ENCODE peak calls at places on chromosomes 3 and 15, in eight cellular contexts. R is HCEC 1CT; X is effector memory CD4-positive, alpha-beta T cell; U is AG08396; K is coronary artery; A is activated T-cell treated with anti-CD3 and anti-CD28 coated beads, Interleukin-2, amount 50 U/mL, for 4 hours; W is stimulated activated CD4-positive, alpha-beta T cell treated with anti-CD3 and anti-CD28 coated beads, Interleukin-15, amount 100 ng/mL, for 1 hour; G is hypothalamus. M is an unnamed sample.

GRCh38 chr3:126551066-126551838 is 7.5 kb downstream of the C3orf22 start:
- DNase-seq in K (peak; percentile 52), G (no peak), W (no peak), X (no peak), U (no peak), R (no peak), A (no peak), M (no peak)

GRCh38 chr3:28286595-28286994 is 45.2 kb downstream of the CMC1 start:
- DNase-seq in U (peak; percentile 20), K (no peak), A (no peak), W (no peak), G (no peak), X (no peak), R (peak; percentile 64), M (peak; percentile 52)

GRCh38 chr3:142993958-142994442 is 7.4 kb upstream of the U2SURP start:
- DNase-seq in X (peak; percentile 44), A (peak; percentile 47), K (no peak), U (peak; percentile 55), G (no peak), W (no peak), R (peak; percentile 65), M (peak; percentile 56)

GRCh38 chr3:179971280-179971679 is 65.5 kb downstream of the PEX5L start:
- DNase-seq in R (peak; percentile 38), G (no peak), K (no peak), A (no peak), X (no peak), W (no peak), U (no peak), M (peak; percentile 70)

GRCh38 chr3:132020058-132020457 is 14.8 kb downstream of the CPNE4 start:
- DNase-seq in G (no peak), R (no peak), W (no peak), A (no peak), U (no peak), K (no peak), X (no peak), M (no peak)

GRCh38 chr15:100220058-100220728 is 121.6 kb downstream of the ADAMTS17 start:
- DNase-seq in A (no peak), K (no peak), U (no peak), X (no peak), R (no peak), G (no peak), W (no peak), M (no peak)

GRCh38 chr15:41895491-41895890 is 1.6 kb upstream of the SPTBN5 start:
- DNase-seq in X (no peak), K (no peak), A (no peak), W (no peak), R (no peak), G (no peak), U (no peak), M (no peak)

GRCh38 chr3:105970283-105970682 is 101.5 kb upstream of the CBLB start:
- DNase-seq in U (peak; percentile 37), G (no peak), X (no peak), R (peak; percentile 41), W (no peak), K (no peak), A (no peak), M (peak; percentile 90)

GRCh38 chr15:82043130-82043673 is 2.6 kb downstream of the MEX3B start:
- DNase-seq in R (no peak), K (no peak), A (no peak), W (no peak), G (no peak), X (no peak), U (no peak), M (no peak)

GRCh38 chr3:54870423-54870822 is 57.4 kb downstream of the LRTM1 start:
- DNase-seq in K (no peak), W (no peak), A (no peak), R (peak; percentile 98), U (peak; percentile 79), G (no peak), X (no peak), M (peak; percentile 70)

GRCh38 chr15:78211189-78211921 is 23.0 kb downstream of the ACSBG1 start:
- DNase-seq in X (no peak), R (no peak), W (no peak), G (no peak), U (no peak), A (no peak), K (peak; percentile 17), M (no peak)

GRCh38 chr15:28786521-28786920 is 61.9 kb downstream of the GOLGA6L7 start:
- DNase-seq in W (no peak), K (no peak), R (no peak), U (no peak), A (no peak), G (no peak), X (no peak), M (peak; percentile 1)

GRCh38 chr15:69813881-69814280 is 283.8 kb downstream of the TLE3 start:
- DNase-seq in R (no peak), U (no peak), W (no peak), K (no peak), G (no peak), X (no peak), A (no peak), M (no peak)

GRCh38 chr3:57952208-57952631 is 56.0 kb upstream of the FLNB start:
- DNase-seq in R (peak; percentile 97), U (peak; percentile 59), W (no peak), G (no peak), K (no peak), A (no peak), X (no peak), M (peak; percentile 51)

GRCh38 chr3:156675744-156676466 is 1.5 kb downstream of the TIPARP start:
- DNase-seq in K (peak; percentile 74), U (peak; percentile 68), X (peak; percentile 6), A (peak; percentile 7), G (no peak), R (peak; percentile 93), W (no peak), M (peak; percentile 94)

GRCh38 chr3:21913791-21914190 is 162.8 kb upstream of the ZNF385D start:
- DNase-seq in W (no peak), R (no peak), A (no peak), G (no peak), X (no peak), K (no peak), U (no peak), M (no peak)

GRCh38 chr15:66936115-66936863 is 129.1 kb upstream of the SMAD3 start:
- DNase-seq in A (no peak), U (peak; percentile 58), X (no peak), W (no peak), K (peak; percentile 72), G (no peak), R (peak; percentile 58), M (no peak)

GRCh38 chr15:58269455-58270414 is 131.6 kb downstream of the AQP9 start:
- DNase-seq in W (no peak), U (peak; percentile 57), K (no peak), G (no peak), X (no peak), R (peak; percentile 56), A (no peak), M (peak; percentile 53)

GRCh38 chr15:93929375-93930094 is 301.8 kb upstream of the MCTP2 start:
- DNase-seq in W (no peak), G (no peak), K (no peak), R (no peak), A (no peak), X (no peak), U (peak; percentile 7), M (peak; percentile 92)

GRCh38 chr15:42387603-42388002 is 28.3 kb downstream of the CAPN3 start:
- DNase-seq in X (no peak), U (no peak), R (no peak), G (no peak), K (no peak), W (no peak), A (no peak), M (no peak)

GRCh38 chr3:112446343-112446742 is 52.9 kb downstream of the BTLA start:
- DNase-seq in X (no peak), K (no peak), U (no peak), R (no peak), G (no peak), W (no peak), A (no peak), M (no peak)

GRCh38 chr15:26772588-26773484 is at the start of gene GABRB3:
- DNase-seq in K (no peak), R (no peak), U (peak; percentile 59), W (no peak), X (no peak), G (peak; percentile 47), A (no peak), M (no peak)

GRCh38 chr15:63833246-63833696 is 477 bp downstream of the HERC1 start:
- DNase-seq in X (peak; percentile 18), K (no peak), U (peak; percentile 75), R (peak; percentile 29), A (peak; percentile 7), G (no peak), W (no peak), M (no peak)

GRCh38 chr15:41979493-41980266 is 7.3 kb upstream of the EHD4 start:
- DNase-seq in A (no peak), U (no peak), K (peak; percentile 52), X (no peak), W (no peak), G (no peak), R (no peak), M (peak; percentile 32)

GRCh38 chr15:25710184-25710583 is 152.9 kb downstream of the ATP10A start:
- DNase-seq in A (peak; percentile 46), W (no peak), R (no peak), K (no peak), U (peak; percentile 63), G (no peak), X (peak; percentile 5), M (no peak)

GRCh38 chr3:11080492-11080891 is 73.8 kb upstream of the HRH1 start:
- DNase-seq in R (no peak), X (no peak), A (no peak), W (no peak), G (no peak), U (no peak), K (no peak), M (peak; percentile 47)

M was measured in bronchial epithelial cell.